ENCODE peak calls at places on chromosome 11, in four cellular contexts. P is K562, K is transverse colon, L is ovary. R is an unnamed sample.
A peak's percentile ranks its signal among the peaks of the same experiment; 100 is the strongest.

GRCh38 chr11:12724301-12725046 is 50.3 kb downstream of the TEAD1 start:
- DNase-seq in P (peak; percentile 64), K (peak; percentile 91), L (peak; percentile 91), R (peak; percentile 66)

GRCh38 chr11:94563176-94563847 is 3.9 kb upstream of the PIWIL4 start:
- DNase-seq in P (no peak), K (no peak), L (no peak), R (no peak)

GRCh38 chr11:64352099-64353005 is 6.6 kb upstream of the RPS6KA4 start:
- DNase-seq in P (no peak), K (no peak), L (no peak), R (no peak)

GRCh38 chr11:33172345-33172744 is 11.1 kb upstream of the CSTF3 start:
- DNase-seq in P (no peak), K (no peak), L (no peak), R (no peak)

GRCh38 chr11:394034-394857 is at the start of gene PKP3:
- DNase-seq in P (peak; percentile 87), K (peak; percentile 93), L (no peak), R (no peak)

GRCh38 chr11:67504023-67504949 is 877 bp downstream of the PITPNM1 start:
- DNase-seq in P (peak; percentile 82), K (peak; percentile 37), L (no peak), R (no peak)

GRCh38 chr11:133515075-133515474 is 17.2 kb downstream of the OPCML start:
- DNase-seq in P (no peak), K (no peak), L (no peak), R (no peak)

GRCh38 chr11:82465481-82465880 is 268.2 kb downstream of the FAM181B start:
- DNase-seq in P (no peak), K (no peak), L (no peak), R (no peak)

GRCh38 chr11:120130991-120131760 is 6.7 kb downstream of the TRIM29 start:
- DNase-seq in P (no peak), K (peak; percentile 4), L (peak; percentile 2), R (no peak)

GRCh38 chr11:31784645-31785044 is 26.5 kb downstream of the PAX6 start:
- DNase-seq in P (no peak), K (no peak), L (no peak), R (no peak)

GRCh38 chr11:70834277-70834940 is 418.0 kb downstream of the SHANK2 start:
- DNase-seq in P (no peak), K (no peak), L (no peak), R (no peak)

GRCh38 chr11:61866231-61866957 is 25.0 kb downstream of the FADS3 start:
- DNase-seq in P (peak; percentile 72), K (no peak), L (no peak), R (no peak)

GRCh38 chr11:13963949-13964770 is 1.6 kb downstream of the SPON1 start:
- DNase-seq in P (no peak), K (peak; percentile 62), L (peak; percentile 22), R (no peak)

GRCh38 chr11:61058583-61059259 is 43.6 kb upstream of the CD5 start:
- DNase-seq in P (no peak), K (no peak), L (no peak), R (no peak)

GRCh38 chr11:32307921-32308320 is 127.4 kb downstream of the WT1 start:
- DNase-seq in P (no peak), K (no peak), L (no peak), R (no peak)

GRCh38 chr11:776459-777287 is 614 bp downstream of the GATD1 start:
- DNase-seq in P (peak; percentile 90), K (no peak), L (peak; percentile 33), R (no peak)

GRCh38 chr11:128324051-128324481 is 263.3 kb downstream of the ETS1 start:
- DNase-seq in P (no peak), K (no peak), L (no peak), R (no peak)

GRCh38 chr11:26696330-26696729 is 25.5 kb downstream of the SLC5A12 start:
- DNase-seq in P (no peak), K (no peak), L (no peak), R (no peak)

GRCh38 chr11:72238040-72238450 is 5.9 kb downstream of the PHOX2A start:
- DNase-seq in P (peak; percentile 77), K (peak; percentile 69), L (no peak), R (no peak)

GRCh38 chr11:1916986-1917522 is 2.4 kb upstream of the TNNT3 start:
- DNase-seq in P (no peak), K (no peak), L (no peak), R (no peak)

GRCh38 chr11:62144641-62145255 is 20.9 kb downstream of the INCENP start:
- DNase-seq in P (no peak), K (no peak), L (no peak), R (no peak)

DNA sequence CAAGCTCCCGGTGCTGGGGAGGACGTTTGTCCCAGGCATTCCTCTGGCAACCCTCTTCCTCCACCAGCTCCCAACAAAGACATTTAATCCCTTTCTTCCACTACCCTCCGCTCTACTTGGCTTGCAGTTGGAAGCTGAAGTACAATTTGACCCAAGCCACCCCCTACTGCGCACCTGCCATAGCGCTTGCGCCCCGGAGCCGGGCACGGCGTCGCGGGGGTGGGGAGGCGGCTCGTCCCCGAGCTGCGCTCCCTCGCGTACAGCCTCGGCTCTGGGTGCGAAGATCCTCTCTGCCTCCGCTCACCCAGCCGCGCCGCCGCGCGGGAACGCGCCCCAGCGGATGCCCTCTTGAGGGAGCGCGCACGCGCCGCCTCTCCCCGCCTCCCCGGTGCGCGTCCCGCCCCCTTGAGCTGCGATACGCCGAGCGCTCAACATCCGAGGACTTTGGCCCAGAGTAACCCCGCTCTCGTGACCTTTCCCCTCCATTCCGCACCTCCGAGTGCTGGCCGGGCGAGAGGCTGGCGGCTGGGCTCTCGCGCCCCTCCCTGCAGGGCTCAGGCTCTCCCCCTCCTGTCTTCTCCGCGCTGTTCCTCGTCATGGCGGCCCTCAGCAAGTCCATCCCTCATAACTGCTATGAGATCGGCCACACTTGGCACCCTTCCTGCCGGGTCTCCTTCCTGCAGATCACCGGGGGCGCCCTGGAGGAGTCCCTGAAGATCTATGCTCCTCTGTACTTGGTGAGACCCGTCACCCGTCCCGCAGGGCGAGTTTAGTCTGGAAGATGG is at the start of gene TMEM135:
- DNase-seq in P (peak; percentile 97), K (peak; percentile 98), L (peak; percentile 93), R (peak; percentile 87)
- TF ChIP-seq EP300 in P (peak; percentile 33), K (no peak), L (no peak), R (no peak)

GRCh38 chr11:87895021-87895420 is 280.2 kb downstream of the RAB38 start:
- DNase-seq in P (no peak), K (no peak), L (no peak), R (no peak)
- TF ChIP-seq EP300 in P (no peak), K (no peak), L (no peak), R (no peak)

DNA sequence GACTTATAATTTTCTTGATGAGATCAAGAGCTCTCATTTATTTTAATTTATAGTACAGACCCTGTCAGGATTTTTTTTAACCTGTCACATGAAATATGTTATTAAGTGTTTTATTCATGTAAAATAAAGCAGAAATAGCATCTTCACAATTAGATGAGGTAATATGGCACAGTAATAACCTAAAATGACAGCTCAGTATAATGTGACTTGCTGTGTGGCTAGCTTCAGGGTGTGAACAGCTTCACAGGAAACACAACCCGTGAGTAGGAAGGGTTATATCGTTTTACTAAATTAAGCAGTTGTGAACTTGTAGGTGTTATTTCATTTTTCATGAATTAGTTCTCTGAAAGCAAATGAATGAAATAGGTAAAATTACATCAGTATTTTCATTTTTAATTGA is 366.9 kb upstream of the CHORDC1 start:
- DNase-seq in P (no peak), K (no peak), L (no peak), R (no peak)
- TF ChIP-seq EP300 in P (no peak), K (no peak), L (no peak), R (no peak)

DNA sequence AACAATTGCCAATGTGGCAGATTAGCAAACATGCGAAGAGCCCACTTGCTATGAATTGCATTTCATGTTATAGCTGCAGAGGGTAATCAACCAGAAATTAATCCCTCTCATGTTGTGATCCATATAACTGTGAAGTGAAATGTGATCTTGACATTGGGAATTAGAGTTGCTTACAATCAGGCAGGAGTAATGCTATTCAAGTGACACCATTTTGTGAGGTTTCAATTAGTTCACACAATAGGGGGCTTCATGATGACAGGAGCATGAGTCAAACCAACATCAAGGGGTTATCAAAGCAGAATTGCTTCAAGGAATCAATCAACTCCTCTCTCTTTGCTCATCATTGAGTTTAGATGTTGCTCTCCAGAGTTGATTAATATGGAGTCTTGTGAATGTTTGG is 1585.2 kb upstream of the TENM4 start:
- DNase-seq in P (no peak), K (no peak), L (no peak), R (no peak)
- TF ChIP-seq EP300 in P (no peak), K (no peak), L (no peak), R (no peak)

GRCh38 chr11:65473275-65473860 is 25.5 kb upstream of the MALAT1 start:
- DNase-seq in P (no peak), K (no peak), L (no peak), R (no peak)
- TF ChIP-seq EP300 in P (no peak), K (no peak), L (no peak), R (no peak)

GRCh38 chr11:131682373-131683015 is 312.1 kb downstream of the NTM start:
- DNase-seq in P (no peak), K (no peak), L (no peak), R (no peak)
- TF ChIP-seq EP300 in P (no peak), K (no peak), L (no peak), R (no peak)